ENCODE peak calls at places on chromosomes 12 and 14, in four cellular contexts. One of them, this sample, is unnamed.

GRCh38 chr12:56160160-56160763 is 2.1 kb downstream of the MYL6 start:
- DNase-seq in GM12878: no peak
- DNase-seq in HepG2: no peak
- DNase-seq in K562: no peak
- DNase-seq in this sample: no peak

GRCh38 chr12:104458645-104459555 is 2.2 kb downstream of the CHST11 start:
- DNase-seq in HepG2: no peak
- DNase-seq in GM12878: no peak
- DNase-seq in K562: peak
- DNase-seq in this sample: peak

GRCh38 chr12:56468216-56469006 is at the start of gene SPRYD4:
- DNase-seq in GM12878: peak
- DNase-seq in HepG2: peak
- DNase-seq in K562: peak
- DNase-seq in this sample: peak

GRCh38 chr12:27652174-27652763 is 44.0 kb upstream of the REP15 start:
- DNase-seq in GM12878: peak
- DNase-seq in HepG2: peak
- DNase-seq in K562: peak
- DNase-seq in this sample: peak

GRCh38 chr14:33767721-33768457 is 183.0 kb downstream of the EGLN3 start:
- DNase-seq in K562: no peak
- DNase-seq in GM12878: no peak
- DNase-seq in HepG2: no peak
- DNase-seq in this sample: no peak

GRCh38 chr14:91331761-91332447 is 85.7 kb downstream of the CCDC88C start:
- DNase-seq in HepG2: no peak
- DNase-seq in K562: no peak
- DNase-seq in GM12878: no peak
- DNase-seq in this sample: no peak

GRCh38 chr12:132179431-132180362 is 35.4 kb downstream of the NOC4L start:
- DNase-seq in GM12878: no peak
- DNase-seq in HepG2: no peak
- DNase-seq in K562: no peak
- DNase-seq in this sample: no peak

GRCh38 chr12:69396041-69396440 is 36.5 kb downstream of the YEATS4 start:
- DNase-seq in GM12878: no peak
- DNase-seq in K562: no peak
- DNase-seq in HepG2: no peak
- DNase-seq in this sample: no peak

GRCh38 chr12:71070416-71071155 is 87.2 kb downstream of the TSPAN8 start:
- DNase-seq in GM12878: no peak
- DNase-seq in K562: no peak
- DNase-seq in HepG2: no peak
- DNase-seq in this sample: no peak

GRCh38 chr14:87131879-87132278 is 861.1 kb downstream of the GALC start:
- DNase-seq in GM12878: no peak
- DNase-seq in HepG2: no peak
- DNase-seq in K562: no peak
- DNase-seq in this sample: no peak

GRCh38 chr12:1220127-1221092 is 229.4 kb downstream of the ERC1 start:
- DNase-seq in K562: no peak
- DNase-seq in GM12878: no peak
- DNase-seq in HepG2: peak
- DNase-seq in this sample: no peak

GRCh38 chr12:51323317-51323960 is 535 bp downstream of the BIN2 start:
- DNase-seq in K562: no peak
- DNase-seq in GM12878: no peak
- DNase-seq in HepG2: no peak
- DNase-seq in this sample: no peak

GRCh38 chr14:60247994-60248696 is 876 bp upstream of the PPM1A start:
- DNase-seq in HepG2: peak
- DNase-seq in GM12878: peak
- DNase-seq in K562: peak
- DNase-seq in this sample: peak

GRCh38 chr14:23433457-23433856 is 2.0 kb downstream of the MYH7 start:
- DNase-seq in HepG2: no peak
- DNase-seq in K562: no peak
- DNase-seq in GM12878: no peak
- DNase-seq in this sample: no peak

GRCh38 chr12:16605666-16606116 is 271 bp downstream of the LMO3 start:
- DNase-seq in GM12878: no peak
- DNase-seq in HepG2: peak
- DNase-seq in K562: no peak
- DNase-seq in this sample: no peak

GRCh38 chr12:91326043-91327027 is 143.7 kb upstream of the DCN start:
- DNase-seq in HepG2: peak
- DNase-seq in GM12878: no peak
- DNase-seq in K562: peak
- DNase-seq in this sample: peak

GRCh38 chr14:24289649-24290283 is 9.8 kb downstream of the DHRS1 start:
- DNase-seq in K562: no peak
- DNase-seq in HepG2: no peak
- DNase-seq in GM12878: no peak
- DNase-seq in this sample: no peak

GRCh38 chr14:78758333-78758732 is 588.2 kb downstream of the NRXN3 start:
- DNase-seq in HepG2: peak
- DNase-seq in K562: peak
- DNase-seq in GM12878: peak
- DNase-seq in this sample: peak

GRCh38 chr14:23481992-23482813 is 12.7 kb downstream of the NGDN start:
- DNase-seq in GM12878: no peak
- DNase-seq in HepG2: no peak
- DNase-seq in K562: no peak
- DNase-seq in this sample: no peak

GRCh38 chr14:68895304-68895703 is 83.8 kb downstream of the ACTN1 start:
- DNase-seq in HepG2: no peak
- DNase-seq in K562: no peak
- DNase-seq in GM12878: no peak
- DNase-seq in this sample: no peak

GRCh38 chr14:68896132-68896531 is 83.0 kb downstream of the ACTN1 start:
- DNase-seq in K562: no peak
- DNase-seq in HepG2: no peak
- DNase-seq in GM12878: no peak
- DNase-seq in this sample: peak

GRCh38 chr14:68894123-68894522 is 85.0 kb downstream of the ACTN1 start:
- DNase-seq in K562: no peak
- DNase-seq in GM12878: no peak
- DNase-seq in HepG2: no peak
- DNase-seq in this sample: no peak

GRCh38 chr14:68893566-68893965 is 85.5 kb downstream of the ACTN1 start:
- DNase-seq in K562: no peak
- DNase-seq in HepG2: no peak
- DNase-seq in GM12878: no peak
- DNase-seq in this sample: no peak

GRCh38 chr14:68894802-68895201 is 84.3 kb downstream of the ACTN1 start:
- DNase-seq in HepG2: no peak
- DNase-seq in K562: no peak
- DNase-seq in GM12878: no peak
- DNase-seq in this sample: no peak
- TF ChIP-seq BHLHE40 in HepG2: no peak
- TF ChIP-seq BHLHE40 in K562: no peak
- TF ChIP-seq BHLHE40 in GM12878: no peak
- TF ChIP-seq BHLHE40 in this sample: no peak

GRCh38 chr14:32694795-32695449 is 243.8 kb upstream of the NPAS3 start:
- DNase-seq in K562: no peak
- DNase-seq in HepG2: no peak
- DNase-seq in GM12878: no peak
- DNase-seq in this sample: no peak
- TF ChIP-seq FOXK2 in K562: no peak
- TF ChIP-seq FOXK2 in HepG2: no peak
- TF ChIP-seq FOXK2 in GM12878: no peak
- TF ChIP-seq FOXK2 in this sample: no peak

DNA sequence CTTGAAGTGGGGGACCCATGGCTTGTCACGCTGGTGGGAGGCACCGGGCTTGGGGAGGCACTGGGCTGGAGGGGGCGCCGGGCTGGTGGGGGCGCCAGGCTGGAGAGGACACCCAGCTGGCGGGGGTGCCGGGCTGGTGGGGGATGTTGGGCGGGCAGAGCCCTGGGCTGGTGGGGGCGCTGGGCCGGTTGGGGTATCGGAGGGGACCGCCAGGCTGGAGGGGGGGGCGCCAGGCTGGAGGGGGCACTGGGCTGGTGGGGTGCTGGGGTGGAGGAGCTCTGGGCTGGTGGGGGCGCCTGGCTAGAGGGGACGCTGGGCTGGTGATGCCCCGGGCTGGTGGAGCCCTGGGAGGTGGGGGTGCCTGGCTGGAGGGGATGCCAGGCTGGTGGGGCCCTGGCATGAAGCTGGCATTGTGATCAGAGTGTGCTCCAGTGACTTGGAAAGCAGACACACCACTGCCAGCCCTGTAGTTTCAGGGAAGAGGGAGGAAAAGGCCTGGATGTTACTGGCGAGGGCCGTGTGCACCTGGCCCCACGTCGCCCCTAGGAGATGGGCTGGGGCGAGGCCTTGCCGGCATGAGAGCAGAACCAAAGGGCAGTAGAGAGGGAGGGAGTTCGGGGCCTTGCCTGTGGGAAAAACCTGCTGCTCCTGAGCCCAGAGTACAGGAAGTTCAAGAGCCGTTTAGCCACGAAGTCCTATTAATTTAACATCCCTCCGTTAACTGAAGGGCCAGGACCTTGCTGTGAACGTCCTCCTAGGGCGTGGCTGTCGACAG is 13.1 kb downstream of the TEDC1 start:
- DNase-seq in GM12878: no peak
- DNase-seq in HepG2: no peak
- DNase-seq in K562: no peak
- DNase-seq in this sample: no peak
- TF ChIP-seq SP1 in GM12878: no peak
- TF ChIP-seq SP1 in HepG2: no peak
- TF ChIP-seq SP1 in K562: no peak
- TF ChIP-seq SP1 in this sample: no peak

DNA sequence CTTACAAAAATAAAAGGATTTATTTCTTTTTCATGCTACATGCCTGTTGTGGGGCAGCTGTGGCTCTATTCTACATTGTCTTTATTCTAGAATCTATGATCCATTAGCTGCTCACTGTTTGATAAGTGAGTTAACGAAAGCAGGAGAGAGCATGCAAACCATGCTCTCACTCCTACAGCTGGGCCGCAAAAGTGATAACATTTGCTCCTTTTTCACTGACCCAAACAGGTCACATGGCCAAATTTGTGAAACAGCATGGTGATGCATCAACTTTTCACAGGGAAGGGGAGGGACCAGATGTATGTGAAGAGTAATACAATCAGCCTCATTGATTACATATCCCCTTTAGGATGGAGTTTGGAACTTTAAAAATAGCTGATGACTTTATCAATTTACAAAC is 456.9 kb upstream of the SYT1 start:
- DNase-seq in K562: no peak
- DNase-seq in GM12878: no peak
- DNase-seq in HepG2: no peak
- DNase-seq in this sample: no peak
- TF ChIP-seq BHLHE40 in K562: no peak
- TF ChIP-seq BHLHE40 in GM12878: no peak
- TF ChIP-seq BHLHE40 in HepG2: no peak
- TF ChIP-seq BHLHE40 in this sample: no peak

GRCh38 chr12:102702447-102703114 is 214.5 kb downstream of the PAH start:
- DNase-seq in GM12878: no peak
- DNase-seq in K562: peak
- DNase-seq in HepG2: peak
- DNase-seq in this sample: peak
- TF ChIP-seq FOXK2 in GM12878: no peak
- TF ChIP-seq FOXK2 in K562: no peak
- TF ChIP-seq FOXK2 in HepG2: no peak
- TF ChIP-seq FOXK2 in this sample: no peak

GRCh38 chr14:63435838-63436237 is 107.3 kb downstream of the PPP2R5E start:
- DNase-seq in GM12878: no peak
- DNase-seq in HepG2: peak
- DNase-seq in K562: no peak
- DNase-seq in this sample: no peak
- TF ChIP-seq SP1 in GM12878: no peak
- TF ChIP-seq SP1 in HepG2: no peak
- TF ChIP-seq SP1 in K562: no peak
- TF ChIP-seq SP1 in this sample: no peak

GRCh38 chr14:99602054-99602787 is 1.8 kb downstream of the CCDC85C start:
- DNase-seq in HepG2: peak
- DNase-seq in K562: no peak
- DNase-seq in GM12878: no peak
- DNase-seq in this sample: no peak
- TF ChIP-seq BHLHE40 in HepG2: no peak
- TF ChIP-seq BHLHE40 in K562: no peak
- TF ChIP-seq BHLHE40 in GM12878: peak
- TF ChIP-seq BHLHE40 in this sample: no peak

GRCh38 chr14:95507701-95508103 is 8.7 kb downstream of the SYNE3 start:
- DNase-seq in GM12878: no peak
- DNase-seq in HepG2: no peak
- DNase-seq in K562: no peak
- DNase-seq in this sample: no peak

GRCh38 chr14:95505030-95505589 is 11.3 kb downstream of the SYNE3 start:
- DNase-seq in GM12878: no peak
- DNase-seq in HepG2: no peak
- DNase-seq in K562: no peak
- DNase-seq in this sample: no peak

GRCh38 chr14:95508377-95508776 is 8.1 kb downstream of the SYNE3 start:
- DNase-seq in HepG2: no peak
- DNase-seq in GM12878: no peak
- DNase-seq in K562: no peak
- DNase-seq in this sample: no peak

GRCh38 chr14:95509512-95509911 is 6.9 kb downstream of the SYNE3 start:
- DNase-seq in HepG2: no peak
- DNase-seq in GM12878: no peak
- DNase-seq in K562: no peak
- DNase-seq in this sample: no peak

GRCh38 chr14:95507174-95507573 is 9.3 kb downstream of the SYNE3 start:
- DNase-seq in GM12878: no peak
- DNase-seq in K562: peak
- DNase-seq in HepG2: no peak
- DNase-seq in this sample: no peak
- TF ChIP-seq FOXK2 in GM12878: no peak
- TF ChIP-seq FOXK2 in K562: no peak
- TF ChIP-seq FOXK2 in HepG2: no peak
- TF ChIP-seq FOXK2 in this sample: no peak

GRCh38 chr12:124026755-124027745 is 54.0 kb downstream of the ZNF664 start:
- DNase-seq in HepG2: no peak
- DNase-seq in GM12878: no peak
- DNase-seq in K562: no peak
- DNase-seq in this sample: no peak
- TF ChIP-seq SP1 in HepG2: no peak
- TF ChIP-seq SP1 in GM12878: no peak
- TF ChIP-seq SP1 in K562: no peak
- TF ChIP-seq SP1 in this sample: no peak

GRCh38 chr14:94601961-94602391 is 10.2 kb upstream of the SERPINA3 start:
- DNase-seq in K562: no peak
- DNase-seq in GM12878: no peak
- DNase-seq in HepG2: peak
- DNase-seq in this sample: no peak
- TF ChIP-seq BHLHE40 in K562: no peak
- TF ChIP-seq BHLHE40 in GM12878: no peak
- TF ChIP-seq BHLHE40 in HepG2: no peak
- TF ChIP-seq BHLHE40 in this sample: no peak

This sample was measured in HEK293T.